ENCODE peak calls at places on chromosomes 13 and 19, in eight cellular contexts. One of them, this sample, is unnamed.

GRCh38 chr13:28117689-28118377 is 17.5 kb upstream of the FLT3 start:
- DNase-seq in heart left ventricle: peak; percentile 79
- DNase-seq in activated gamma-delta T cell: no peak
- DNase-seq in Peyer's patch: no peak
- DNase-seq in stimulated activated CD4-positive, alpha-beta T cell treated with anti-CD3 and anti-CD28 coated beads, Interleukin-4, amount 100 ng/mL, for 1 hour: no peak
- DNase-seq in anterior cingulate cortex: no peak
- DNase-seq in dorsolateral prefrontal cortex: no peak
- DNase-seq in activated CD8-positive, alpha-beta memory T cell treated with anti-CD3 and anti-CD28 coated beads, Interleukin-2, amount 10 ng/mL, durations not matched to agents 7 days and 5 days: no peak
- DNase-seq in this sample: no peak

GRCh38 chr19:51271015-51271600 is 20.2 kb downstream of the SIGLECL1 start:
- DNase-seq in heart left ventricle: no peak
- DNase-seq in activated gamma-delta T cell: no peak
- DNase-seq in Peyer's patch: no peak
- DNase-seq in stimulated activated CD4-positive, alpha-beta T cell treated with anti-CD3 and anti-CD28 coated beads, Interleukin-4, amount 100 ng/mL, for 1 hour: no peak
- DNase-seq in anterior cingulate cortex: no peak
- DNase-seq in dorsolateral prefrontal cortex: no peak
- DNase-seq in activated CD8-positive, alpha-beta memory T cell treated with anti-CD3 and anti-CD28 coated beads, Interleukin-2, amount 10 ng/mL, durations not matched to agents 7 days and 5 days: peak; percentile 35
- DNase-seq in this sample: no peak

GRCh38 chr13:41774605-41775218 is 186.2 kb downstream of the VWA8 start:
- DNase-seq in heart left ventricle: no peak
- DNase-seq in activated gamma-delta T cell: no peak
- DNase-seq in Peyer's patch: no peak
- DNase-seq in stimulated activated CD4-positive, alpha-beta T cell treated with anti-CD3 and anti-CD28 coated beads, Interleukin-4, amount 100 ng/mL, for 1 hour: no peak
- DNase-seq in anterior cingulate cortex: no peak
- DNase-seq in dorsolateral prefrontal cortex: no peak
- DNase-seq in activated CD8-positive, alpha-beta memory T cell treated with anti-CD3 and anti-CD28 coated beads, Interleukin-2, amount 10 ng/mL, durations not matched to agents 7 days and 5 days: no peak
- DNase-seq in this sample: no peak

GRCh38 chr19:47631681-47632446 is 22.9 kb downstream of the BICRA start:
- DNase-seq in heart left ventricle: peak; percentile 60
- DNase-seq in activated gamma-delta T cell: no peak
- DNase-seq in Peyer's patch: no peak
- DNase-seq in stimulated activated CD4-positive, alpha-beta T cell treated with anti-CD3 and anti-CD28 coated beads, Interleukin-4, amount 100 ng/mL, for 1 hour: no peak
- DNase-seq in anterior cingulate cortex: peak; percentile 7
- DNase-seq in dorsolateral prefrontal cortex: no peak
- DNase-seq in activated CD8-positive, alpha-beta memory T cell treated with anti-CD3 and anti-CD28 coated beads, Interleukin-2, amount 10 ng/mL, durations not matched to agents 7 days and 5 days: no peak
- DNase-seq in this sample: no peak

GRCh38 chr19:48881741-48882657 is 9.8 kb downstream of the PPP1R15A start:
- DNase-seq in heart left ventricle: no peak
- DNase-seq in activated gamma-delta T cell: no peak
- DNase-seq in Peyer's patch: no peak
- DNase-seq in stimulated activated CD4-positive, alpha-beta T cell treated with anti-CD3 and anti-CD28 coated beads, Interleukin-4, amount 100 ng/mL, for 1 hour: no peak
- DNase-seq in anterior cingulate cortex: no peak
- DNase-seq in dorsolateral prefrontal cortex: no peak
- DNase-seq in activated CD8-positive, alpha-beta memory T cell treated with anti-CD3 and anti-CD28 coated beads, Interleukin-2, amount 10 ng/mL, durations not matched to agents 7 days and 5 days: no peak
- DNase-seq in this sample: no peak

GRCh38 chr19:3094638-3095374 is 644 bp downstream of the GNA11 start:
- DNase-seq in heart left ventricle: peak; percentile 52
- DNase-seq in activated gamma-delta T cell: no peak
- DNase-seq in Peyer's patch: no peak
- DNase-seq in stimulated activated CD4-positive, alpha-beta T cell treated with anti-CD3 and anti-CD28 coated beads, Interleukin-4, amount 100 ng/mL, for 1 hour: peak; percentile 32
- DNase-seq in anterior cingulate cortex: no peak
- DNase-seq in dorsolateral prefrontal cortex: no peak
- DNase-seq in activated CD8-positive, alpha-beta memory T cell treated with anti-CD3 and anti-CD28 coated beads, Interleukin-2, amount 10 ng/mL, durations not matched to agents 7 days and 5 days: no peak
- DNase-seq in this sample: peak; percentile 35

GRCh38 chr19:48644839-48645651 is 942 bp downstream of the CA11 start:
- DNase-seq in heart left ventricle: peak; percentile 83
- DNase-seq in activated gamma-delta T cell: no peak
- DNase-seq in Peyer's patch: peak; percentile 63
- DNase-seq in stimulated activated CD4-positive, alpha-beta T cell treated with anti-CD3 and anti-CD28 coated beads, Interleukin-4, amount 100 ng/mL, for 1 hour: peak; percentile 68
- DNase-seq in anterior cingulate cortex: peak; percentile 65
- DNase-seq in dorsolateral prefrontal cortex: peak; percentile 86
- DNase-seq in activated CD8-positive, alpha-beta memory T cell treated with anti-CD3 and anti-CD28 coated beads, Interleukin-2, amount 10 ng/mL, durations not matched to agents 7 days and 5 days: peak; percentile 85
- DNase-seq in this sample: peak; percentile 75

GRCh38 chr13:100811906-100812305 is 137.3 kb upstream of the TMTC4 start:
- DNase-seq in heart left ventricle: no peak
- DNase-seq in activated gamma-delta T cell: no peak
- DNase-seq in Peyer's patch: no peak
- DNase-seq in stimulated activated CD4-positive, alpha-beta T cell treated with anti-CD3 and anti-CD28 coated beads, Interleukin-4, amount 100 ng/mL, for 1 hour: no peak
- DNase-seq in anterior cingulate cortex: no peak
- DNase-seq in dorsolateral prefrontal cortex: no peak
- DNase-seq in activated CD8-positive, alpha-beta memory T cell treated with anti-CD3 and anti-CD28 coated beads, Interleukin-2, amount 10 ng/mL, durations not matched to agents 7 days and 5 days: no peak
- DNase-seq in this sample: no peak

GRCh38 chr19:53612762-53613526 is 18.9 kb upstream of the DPRX start:
- DNase-seq in heart left ventricle: no peak
- DNase-seq in activated gamma-delta T cell: no peak
- DNase-seq in Peyer's patch: no peak
- DNase-seq in stimulated activated CD4-positive, alpha-beta T cell treated with anti-CD3 and anti-CD28 coated beads, Interleukin-4, amount 100 ng/mL, for 1 hour: no peak
- DNase-seq in anterior cingulate cortex: no peak
- DNase-seq in dorsolateral prefrontal cortex: no peak
- DNase-seq in activated CD8-positive, alpha-beta memory T cell treated with anti-CD3 and anti-CD28 coated beads, Interleukin-2, amount 10 ng/mL, durations not matched to agents 7 days and 5 days: no peak
- DNase-seq in this sample: no peak

GRCh38 chr13:60838581-60838980 is 441.6 kb downstream of the TDRD3 start:
- DNase-seq in heart left ventricle: no peak
- DNase-seq in activated gamma-delta T cell: no peak
- DNase-seq in Peyer's patch: no peak
- DNase-seq in stimulated activated CD4-positive, alpha-beta T cell treated with anti-CD3 and anti-CD28 coated beads, Interleukin-4, amount 100 ng/mL, for 1 hour: no peak
- DNase-seq in anterior cingulate cortex: no peak
- DNase-seq in dorsolateral prefrontal cortex: no peak
- DNase-seq in activated CD8-positive, alpha-beta memory T cell treated with anti-CD3 and anti-CD28 coated beads, Interleukin-2, amount 10 ng/mL, durations not matched to agents 7 days and 5 days: no peak
- DNase-seq in this sample: no peak

GRCh38 chr19:38089440-38089839 is 134.6 kb downstream of the DPF1 start:
- DNase-seq in heart left ventricle: no peak
- DNase-seq in activated gamma-delta T cell: no peak
- DNase-seq in Peyer's patch: no peak
- DNase-seq in stimulated activated CD4-positive, alpha-beta T cell treated with anti-CD3 and anti-CD28 coated beads, Interleukin-4, amount 100 ng/mL, for 1 hour: no peak
- DNase-seq in anterior cingulate cortex: no peak
- DNase-seq in dorsolateral prefrontal cortex: no peak
- DNase-seq in activated CD8-positive, alpha-beta memory T cell treated with anti-CD3 and anti-CD28 coated beads, Interleukin-2, amount 10 ng/mL, durations not matched to agents 7 days and 5 days: no peak
- DNase-seq in this sample: no peak

GRCh38 chr19:10424011-10424637 is 3.8 kb downstream of the PDE4A start:
- DNase-seq in heart left ventricle: peak; percentile 83
- DNase-seq in activated gamma-delta T cell: peak; percentile 29
- DNase-seq in Peyer's patch: peak; percentile 88
- DNase-seq in stimulated activated CD4-positive, alpha-beta T cell treated with anti-CD3 and anti-CD28 coated beads, Interleukin-4, amount 100 ng/mL, for 1 hour: peak; percentile 72
- DNase-seq in anterior cingulate cortex: peak; percentile 66
- DNase-seq in dorsolateral prefrontal cortex: peak; percentile 72
- DNase-seq in activated CD8-positive, alpha-beta memory T cell treated with anti-CD3 and anti-CD28 coated beads, Interleukin-2, amount 10 ng/mL, durations not matched to agents 7 days and 5 days: peak; percentile 78
- DNase-seq in this sample: peak; percentile 71

GRCh38 chr19:46000497-46001246 is 5.4 kb downstream of the CCDC61 start:
- DNase-seq in heart left ventricle: no peak
- DNase-seq in activated gamma-delta T cell: peak; percentile 34
- DNase-seq in Peyer's patch: peak; percentile 83
- DNase-seq in stimulated activated CD4-positive, alpha-beta T cell treated with anti-CD3 and anti-CD28 coated beads, Interleukin-4, amount 100 ng/mL, for 1 hour: peak; percentile 66
- DNase-seq in anterior cingulate cortex: peak; percentile 69
- DNase-seq in dorsolateral prefrontal cortex: peak; percentile 83
- DNase-seq in activated CD8-positive, alpha-beta memory T cell treated with anti-CD3 and anti-CD28 coated beads, Interleukin-2, amount 10 ng/mL, durations not matched to agents 7 days and 5 days: peak; percentile 85
- DNase-seq in this sample: peak; percentile 65

GRCh38 chr13:48945626-48946025 is 30.1 kb upstream of the FNDC3A start:
- DNase-seq in heart left ventricle: no peak
- DNase-seq in activated gamma-delta T cell: no peak
- DNase-seq in Peyer's patch: no peak
- DNase-seq in stimulated activated CD4-positive, alpha-beta T cell treated with anti-CD3 and anti-CD28 coated beads, Interleukin-4, amount 100 ng/mL, for 1 hour: no peak
- DNase-seq in anterior cingulate cortex: no peak
- DNase-seq in dorsolateral prefrontal cortex: no peak
- DNase-seq in activated CD8-positive, alpha-beta memory T cell treated with anti-CD3 and anti-CD28 coated beads, Interleukin-2, amount 10 ng/mL, durations not matched to agents 7 days and 5 days: no peak
- DNase-seq in this sample: no peak

GRCh38 chr13:36490055-36490454 is 57.8 kb downstream of the CCNA1 start:
- DNase-seq in heart left ventricle: no peak
- DNase-seq in activated gamma-delta T cell: no peak
- DNase-seq in Peyer's patch: no peak
- DNase-seq in stimulated activated CD4-positive, alpha-beta T cell treated with anti-CD3 and anti-CD28 coated beads, Interleukin-4, amount 100 ng/mL, for 1 hour: no peak
- DNase-seq in anterior cingulate cortex: no peak
- DNase-seq in dorsolateral prefrontal cortex: no peak
- DNase-seq in activated CD8-positive, alpha-beta memory T cell treated with anti-CD3 and anti-CD28 coated beads, Interleukin-2, amount 10 ng/mL, durations not matched to agents 7 days and 5 days: no peak
- DNase-seq in this sample: no peak

GRCh38 chr13:73168226-73168992 is 109.6 kb downstream of the KLF5 start:
- DNase-seq in heart left ventricle: no peak
- DNase-seq in activated gamma-delta T cell: no peak
- DNase-seq in Peyer's patch: no peak
- DNase-seq in stimulated activated CD4-positive, alpha-beta T cell treated with anti-CD3 and anti-CD28 coated beads, Interleukin-4, amount 100 ng/mL, for 1 hour: no peak
- DNase-seq in anterior cingulate cortex: no peak
- DNase-seq in dorsolateral prefrontal cortex: no peak
- DNase-seq in activated CD8-positive, alpha-beta memory T cell treated with anti-CD3 and anti-CD28 coated beads, Interleukin-2, amount 10 ng/mL, durations not matched to agents 7 days and 5 days: no peak
- DNase-seq in this sample: no peak

GRCh38 chr13:21458457-21458815 is 667 bp downstream of the ZDHHC20 start:
- DNase-seq in heart left ventricle: peak; percentile 48
- DNase-seq in activated gamma-delta T cell: peak; percentile 13
- DNase-seq in Peyer's patch: peak; percentile 61
- DNase-seq in stimulated activated CD4-positive, alpha-beta T cell treated with anti-CD3 and anti-CD28 coated beads, Interleukin-4, amount 100 ng/mL, for 1 hour: peak; percentile 45
- DNase-seq in anterior cingulate cortex: peak; percentile 45
- DNase-seq in dorsolateral prefrontal cortex: peak; percentile 35
- DNase-seq in activated CD8-positive, alpha-beta memory T cell treated with anti-CD3 and anti-CD28 coated beads, Interleukin-2, amount 10 ng/mL, durations not matched to agents 7 days and 5 days: peak; percentile 78
- DNase-seq in this sample: peak; percentile 52

GRCh38 chr13:79423801-79424642 is 18.0 kb upstream of the RBM26 start:
- DNase-seq in heart left ventricle: no peak
- DNase-seq in activated gamma-delta T cell: no peak
- DNase-seq in Peyer's patch: no peak
- DNase-seq in stimulated activated CD4-positive, alpha-beta T cell treated with anti-CD3 and anti-CD28 coated beads, Interleukin-4, amount 100 ng/mL, for 1 hour: no peak
- DNase-seq in anterior cingulate cortex: no peak
- DNase-seq in dorsolateral prefrontal cortex: no peak
- DNase-seq in activated CD8-positive, alpha-beta memory T cell treated with anti-CD3 and anti-CD28 coated beads, Interleukin-2, amount 10 ng/mL, durations not matched to agents 7 days and 5 days: no peak
- DNase-seq in this sample: no peak